ENCODE peak calls at places on chromosomes 11 and 22, in ten cellular contexts. J, U, A, I, O, D, N, V, X and M are unnamed samples.

GRCh38 chr11:68038718-68039525 is at the start of gene TCIRG1:
- DNase-seq in I (peak), U (peak), V (peak), D (no peak), X (peak), N (peak), A (no peak), O (peak), J (peak), M (peak)

GRCh38 chr22:19723165-19723989 is at the start of gene GP1BB:
- DNase-seq in N (peak), J (peak), I (peak), U (no peak), O (peak), V (no peak), A (no peak), X (peak), D (no peak), M (peak)

GRCh38 chr11:127950162-127950561 is 637.2 kb downstream of the ETS1 start:
- DNase-seq in X (no peak), I (no peak), J (no peak), A (no peak), N (peak), U (no peak), D (no peak), O (no peak), V (no peak), M (no peak)

GRCh38 chr11:108959874-108960273 is 295.0 kb downstream of the DDX10 start:
- DNase-seq in V (no peak), D (no peak), N (no peak), A (no peak), J (no peak), O (no peak), X (no peak), U (no peak), I (no peak), M (no peak)

GRCh38 chr11:128687321-128687720 is 6.6 kb upstream of the FLI1 start:
- DNase-seq in N (no peak), A (no peak), J (peak), V (peak), X (peak), O (no peak), D (no peak), I (no peak), U (no peak), M (peak)

GRCh38 chr11:64990222-64990918 is 6.4 kb downstream of the BATF2 start:
- DNase-seq in U (peak), I (peak), N (no peak), V (peak), O (peak), X (no peak), J (no peak), A (no peak), D (no peak), M (no peak)

GRCh38 chr11:26335903-26336302 is 4.0 kb downstream of the ANO3 start:
- DNase-seq in X (no peak), D (no peak), A (no peak), U (no peak), O (no peak), J (no peak), I (peak), V (no peak), N (no peak), M (no peak)

GRCh38 chr11:6856871-6857270 is 6.0 kb upstream of the OR10A2 start:
- DNase-seq in U (no peak), D (no peak), V (no peak), X (peak), A (no peak), N (no peak), J (no peak), I (no peak), O (no peak), M (peak)

GRCh38 chr11:76885390-76886097 is 24.8 kb downstream of the ACER3 start:
- DNase-seq in N (no peak), U (no peak), J (peak), I (peak), O (no peak), D (no peak), V (peak), A (peak), X (no peak), M (no peak)

GRCh38 chr22:47629791-47630655 is 867.6 kb downstream of the TBC1D22A start:
- DNase-seq in A (no peak), U (no peak), X (no peak), I (no peak), V (no peak), J (no peak), D (no peak), O (no peak), N (no peak), M (no peak)

GRCh38 chr22:17845790-17846189 is 71.5 kb upstream of the BID start:
- DNase-seq in A (no peak), O (no peak), V (no peak), D (no peak), X (no peak), J (no peak), I (no peak), N (no peak), U (no peak), M (no peak)
- TF ChIP-seq CTCF in A (no peak), O (no peak), V (no peak), D (no peak), X (no peak), J (no peak), I (no peak), N (no peak), U (no peak), M (no peak)

DNA sequence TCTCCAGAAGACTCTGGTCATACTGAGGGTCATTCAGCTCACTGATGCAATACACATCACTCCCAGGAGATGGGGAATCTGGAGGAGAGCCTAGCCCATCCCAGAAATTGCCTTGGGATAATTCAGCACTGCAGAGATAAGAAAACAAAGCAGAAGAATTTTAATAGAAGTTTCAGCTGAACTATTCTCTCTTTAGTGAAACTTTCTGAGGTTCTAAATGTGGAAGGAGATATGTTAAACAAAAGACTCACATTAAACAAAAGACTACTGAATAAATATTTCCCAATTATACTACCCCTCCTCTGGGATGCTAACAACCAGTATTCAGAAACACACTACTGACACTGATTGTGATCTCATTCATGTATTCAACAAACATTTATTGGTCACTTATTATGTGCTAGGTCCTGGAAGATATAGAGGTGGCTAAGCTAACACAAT is 47.8 kb downstream of the C2CD3 start:
- DNase-seq in D (no peak), U (no peak), I (no peak), X (no peak), N (no peak), V (no peak), J (no peak), A (no peak), O (no peak), M (no peak)
- TF ChIP-seq CTCF in D (peak), U (no peak), I (no peak), X (no peak), N (no peak), V (no peak), J (no peak), A (no peak), O (no peak), M (no peak)

DNA sequence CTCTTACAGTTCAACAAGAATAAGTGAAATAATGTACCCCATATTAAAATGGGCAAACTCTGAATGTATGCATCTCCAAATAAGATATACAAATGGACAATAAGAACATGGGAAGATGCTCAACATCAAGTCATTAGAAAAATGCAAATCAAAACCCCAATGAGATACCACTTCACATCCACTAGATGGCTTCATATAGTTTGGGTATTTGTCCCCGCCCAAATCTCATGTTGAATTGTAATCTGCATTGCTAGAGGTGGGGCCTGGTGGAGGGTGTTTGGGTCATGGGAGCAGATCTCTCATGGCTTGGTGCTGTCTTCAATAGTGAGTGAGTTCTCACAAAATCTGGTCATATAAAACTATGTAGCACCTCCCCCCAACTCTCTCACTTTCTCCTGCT is 5.7 kb downstream of the MPZL2 start:
- DNase-seq in I (no peak), N (no peak), O (no peak), D (no peak), U (no peak), X (no peak), A (no peak), V (no peak), J (peak), M (no peak)
- TF ChIP-seq CTCF in I (peak), N (peak), O (no peak), D (peak), U (peak), X (no peak), A (peak), V (no peak), J (peak), M (peak)

DNA sequence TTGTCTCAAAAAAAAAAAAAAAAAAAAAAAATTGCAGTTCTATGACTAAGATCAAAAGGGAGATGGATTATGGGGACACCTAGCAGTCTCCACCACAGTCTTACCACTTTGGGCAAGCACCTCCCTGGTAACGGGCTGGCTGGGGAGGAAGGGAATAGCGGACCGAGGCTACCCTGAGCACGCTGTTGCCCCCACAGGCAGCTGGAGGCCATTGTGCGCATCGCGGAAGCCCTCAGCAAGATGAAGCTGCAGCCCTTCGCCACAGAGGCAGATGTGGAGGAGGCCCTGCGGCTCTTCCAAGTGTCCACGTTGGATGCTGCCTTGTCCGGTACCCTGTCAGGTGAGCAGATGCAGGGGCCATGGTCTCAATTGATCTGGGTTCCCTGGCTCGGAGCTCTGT is 21.2 kb downstream of the MCM5 start:
- DNase-seq in O (no peak), X (no peak), A (no peak), I (no peak), D (no peak), V (no peak), U (no peak), J (no peak), N (no peak), M (no peak)
- TF ChIP-seq CTCF in O (no peak), X (no peak), A (no peak), I (no peak), D (no peak), V (no peak), U (no peak), J (no peak), N (no peak), M (no peak)

GRCh38 chr11:15497366-15497765 is 382.6 kb downstream of the INSC start:
- DNase-seq in J (no peak), A (no peak), V (no peak), D (no peak), I (no peak), X (no peak), U (no peak), O (peak), N (no peak), M (no peak)

GRCh38 chr11:15493921-15494630 is 379.4 kb downstream of the INSC start:
- DNase-seq in V (no peak), I (no peak), U (no peak), N (no peak), D (no peak), X (no peak), A (peak), O (no peak), J (no peak), M (no peak)

GRCh38 chr11:15490535-15490934 is 375.8 kb downstream of the INSC start:
- DNase-seq in D (no peak), J (no peak), X (no peak), A (peak), U (no peak), I (no peak), N (no peak), O (no peak), V (no peak), M (no peak)

GRCh38 chr11:15489281-15489680 is 374.6 kb downstream of the INSC start:
- DNase-seq in U (no peak), A (no peak), V (no peak), X (no peak), I (no peak), N (no peak), O (no peak), D (no peak), J (no peak), M (no peak)

DNA sequence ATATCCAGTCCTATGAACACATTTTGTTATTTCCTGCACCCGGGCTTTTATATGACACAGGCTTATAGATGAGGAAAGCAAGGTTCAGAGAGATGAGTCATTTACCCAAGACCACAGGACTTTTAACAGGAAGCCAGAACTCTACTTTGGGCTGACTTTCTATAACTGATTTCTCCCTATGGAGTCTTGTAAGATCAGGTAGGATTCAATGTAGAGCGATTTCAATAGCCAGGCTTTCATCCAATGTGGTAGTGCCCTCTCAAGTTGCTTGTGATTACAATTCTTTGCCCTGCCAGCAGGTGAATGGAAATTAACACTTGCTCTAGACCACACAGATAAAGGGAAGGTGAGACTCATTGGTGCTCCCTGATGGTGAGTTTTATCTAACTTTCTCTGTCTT is 378.3 kb downstream of the INSC start:
- DNase-seq in V (no peak), N (no peak), O (no peak), X (no peak), J (no peak), D (no peak), I (peak), U (no peak), A (peak), M (no peak)
- TF ChIP-seq CTCF in V (no peak), N (no peak), O (no peak), X (no peak), J (no peak), D (no peak), I (no peak), U (no peak), A (no peak), M (no peak)

GRCh38 chr22:22816766-22817410 is 70.7 kb upstream of the IGLL5 start:
- DNase-seq in A (no peak), O (no peak), J (no peak), N (no peak), U (no peak), V (no peak), D (no peak), I (no peak), X (no peak), M (no peak)

GRCh38 chr22:22818861-22819855 is 68.5 kb upstream of the IGLL5 start:
- DNase-seq in V (no peak), A (no peak), N (no peak), D (no peak), J (peak), O (no peak), X (peak), U (no peak), I (no peak), M (peak)

GRCh38 chr22:22818202-22818538 is 69.4 kb upstream of the IGLL5 start:
- DNase-seq in V (no peak), X (no peak), N (no peak), U (no peak), D (no peak), A (no peak), I (no peak), O (no peak), J (no peak), M (no peak)

GRCh38 chr22:22816171-22816514 is 71.5 kb upstream of the IGLL5 start:
- DNase-seq in J (no peak), A (no peak), O (no peak), I (no peak), V (no peak), U (no peak), D (no peak), X (no peak), N (no peak), M (no peak)

DNA sequence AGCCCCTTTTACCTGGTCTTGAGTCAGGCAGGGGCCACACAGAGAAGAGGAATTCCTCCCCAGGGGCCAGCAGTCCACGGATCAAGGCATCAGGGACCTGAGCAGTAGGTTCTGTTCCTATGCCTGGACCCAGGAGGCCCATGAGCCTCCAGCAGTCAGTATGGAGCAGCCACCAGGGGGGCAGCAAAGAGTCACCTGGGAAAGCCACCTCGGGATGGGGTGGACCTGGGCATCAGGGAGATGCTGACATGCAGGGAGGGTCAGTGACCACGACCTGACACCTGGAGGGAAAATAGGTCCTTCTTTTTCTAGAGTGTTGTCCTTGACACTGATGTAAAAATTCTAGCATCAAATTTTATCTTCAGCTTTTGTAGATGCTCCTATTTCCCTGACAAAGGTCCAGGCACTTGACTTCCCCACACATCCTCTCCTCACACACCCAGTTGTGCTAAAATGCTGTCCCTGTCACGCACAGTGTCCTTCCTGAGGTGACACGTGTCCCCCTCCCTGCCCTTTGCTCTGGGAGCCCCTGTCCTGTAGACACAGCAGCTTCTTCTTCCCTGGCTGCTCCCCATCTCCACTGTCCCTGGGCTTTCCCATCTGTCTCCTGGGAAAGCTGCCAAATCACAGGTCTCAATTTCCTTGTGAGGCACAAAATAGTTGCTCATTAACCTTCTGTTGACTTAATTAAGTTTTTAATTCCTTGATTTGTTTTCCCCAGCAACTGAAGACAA is 70.0 kb upstream of the IGLL5 start:
- DNase-seq in V (no peak), J (no peak), D (no peak), O (no peak), I (no peak), N (no peak), A (no peak), U (no peak), X (no peak), M (no peak)
- TF ChIP-seq CTCF in V (no peak), J (no peak), D (no peak), O (no peak), I (no peak), N (no peak), A (peak), U (no peak), X (no peak), M (no peak)

DNA sequence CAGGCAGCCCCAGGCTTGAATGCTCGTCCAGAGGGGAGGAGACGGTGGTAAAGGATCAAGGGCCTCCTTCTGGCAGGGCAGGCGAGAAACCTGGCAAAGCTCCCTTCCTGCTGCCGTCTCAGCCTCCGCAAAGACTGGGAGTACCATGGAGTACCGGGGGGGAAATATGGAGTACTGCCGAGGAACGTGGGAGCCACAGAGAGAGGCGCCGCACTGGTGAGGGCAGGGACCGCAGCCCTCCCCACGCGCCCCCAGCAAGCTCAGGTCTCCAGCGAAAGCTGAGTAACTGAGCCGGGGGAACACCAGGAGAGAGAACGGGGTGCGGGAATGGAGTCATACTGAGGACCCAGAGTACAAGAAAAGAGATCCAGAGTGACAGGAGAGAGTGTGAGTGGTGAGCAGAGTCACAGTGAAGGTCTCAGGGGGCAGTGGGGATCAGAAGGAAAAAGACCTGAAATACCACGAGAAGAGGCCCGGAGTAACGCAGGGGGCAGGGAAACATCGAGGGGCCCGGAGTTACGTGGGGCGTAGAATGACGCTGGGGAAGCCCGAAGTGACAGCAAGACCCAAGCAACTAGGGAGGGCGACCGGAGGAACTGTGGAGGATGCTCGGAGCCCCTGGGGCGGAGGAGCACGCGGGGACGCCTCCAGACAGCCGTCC is 740 bp downstream of the EML3 start:
- DNase-seq in I (no peak), N (no peak), V (peak), X (peak), O (peak), J (peak), A (no peak), D (no peak), U (no peak), M (peak)
- TF ChIP-seq CTCF in I (peak), N (peak), V (no peak), X (no peak), O (no peak), J (no peak), A (no peak), D (no peak), U (no peak), M (no peak)

GRCh38 chr11:94583213-94583884 is 16.2 kb downstream of the PIWIL4 start:
- DNase-seq in X (no peak), O (no peak), N (no peak), I (no peak), A (no peak), J (no peak), U (no peak), V (no peak), D (no peak), M (no peak)
- TF ChIP-seq CTCF in X (no peak), O (no peak), N (no peak), I (no peak), A (no peak), J (no peak), U (no peak), V (no peak), D (no peak), M (no peak)

GRCh38 chr22:23575601-23576000 is 4.5 kb downstream of the IGLL1 start:
- DNase-seq in D (no peak), U (no peak), J (no peak), O (no peak), N (no peak), V (no peak), X (no peak), I (no peak), A (no peak), M (no peak)
- TF ChIP-seq CTCF in D (no peak), U (no peak), J (no peak), O (no peak), N (no peak), V (no peak), X (no peak), I (no peak), A (no peak), M (no peak)